ENCODE peak calls at places on chromosomes 3 and 15, in eight cellular contexts. Q is skeletal muscle cell, T is gastrocnemius medialis, R is fibroblast of lung, K is foreskin fibroblast, D is hepatocyte, C is dorsolateral prefrontal cortex, N is HL-60. S is an unnamed sample.
A peak's percentile ranks its signal among the peaks of the same experiment; 100 is the strongest.

GRCh38 chr15:95558131-95558530 is 772.4 kb upstream of the NR2F2 start:
- DNase-seq in C (no peak), D (no peak), N (no peak), R (peak; percentile 15), K (peak; percentile 10), T (no peak), Q (no peak), S (no peak)

GRCh38 chr3:125324341-125324740 is 50.8 kb downstream of the ZNF148 start:
- DNase-seq in R (no peak), K (no peak), T (no peak), N (no peak), D (no peak), C (no peak), Q (no peak), S (no peak)

GRCh38 chr3:153163349-153164008 is 1.5 kb downstream of the RAP2B start:
- DNase-seq in N (no peak), R (peak; percentile 48), C (no peak), Q (no peak), K (no peak), T (no peak), D (peak; percentile 8), S (peak; percentile 52)

GRCh38 chr15:64883097-64883581 is 28.6 kb upstream of the ANKDD1A start:
- DNase-seq in C (no peak), K (no peak), D (no peak), T (no peak), N (peak; percentile 81), R (no peak), Q (no peak), S (no peak)

GRCh38 chr15:98503970-98504369 is 144.4 kb upstream of the IGF1R start:
- DNase-seq in R (peak; percentile 99), T (peak; percentile 58), N (peak; percentile 61), C (no peak), D (peak; percentile 49), Q (no peak), K (peak; percentile 93), S (peak; percentile 22)

GRCh38 chr3:5411786-5412185 is 224.3 kb downstream of the EDEM1 start:
- DNase-seq in T (peak; percentile 15), C (no peak), R (no peak), D (no peak), K (no peak), N (no peak), Q (no peak), S (no peak)

GRCh38 chr3:14480207-14481017 is 59.7 kb downstream of the GRIP2 start:
- DNase-seq in N (no peak), K (peak; percentile 65), C (no peak), R (no peak), T (no peak), Q (peak; percentile 16), D (peak; percentile 60), S (no peak)

GRCh38 chr3:172953576-172953975 is 187.5 kb downstream of the SPATA16 start:
- DNase-seq in T (no peak), N (no peak), R (no peak), C (no peak), K (no peak), D (no peak), Q (no peak), S (no peak)

GRCh38 chr15:62428851-62429250 is 263.8 kb upstream of the C2CD4B start:
- DNase-seq in K (no peak), C (no peak), T (no peak), R (no peak), D (no peak), N (no peak), Q (no peak), S (no peak)

GRCh38 chr15:75230524-75231371 is 27.4 kb upstream of the GOLGA6C start:
- DNase-seq in N (no peak), R (no peak), K (no peak), T (no peak), D (no peak), C (no peak), Q (no peak), S (no peak)

GRCh38 chr15:96410175-96411055 is 79.9 kb downstream of the NR2F2 start:
- DNase-seq in R (peak; percentile 33), C (no peak), T (no peak), D (no peak), Q (no peak), N (no peak), K (no peak), S (no peak)

GRCh38 chr15:92429378-92430066 is 35.8 kb downstream of the ST8SIA2 start:
- DNase-seq in D (peak; percentile 24), Q (peak; percentile 36), N (no peak), R (peak; percentile 71), K (peak; percentile 11), T (no peak), C (no peak), S (peak; percentile 75)

GRCh38 chr3:110799236-110799635 is 272.4 kb upstream of the NECTIN3 start:
- DNase-seq in D (no peak), T (no peak), C (no peak), Q (no peak), N (no peak), K (peak; percentile 69), R (no peak), S (no peak)

GRCh38 chr3:101836907-101837598 is 12.3 kb upstream of the NFKBIZ start:
- DNase-seq in K (peak; percentile 78), N (no peak), R (peak; percentile 90), C (no peak), T (no peak), D (no peak), Q (peak; percentile 66), S (no peak)

GRCh38 chr3:42709621-42710020 is 7.0 kb upstream of the HHATL start:
- DNase-seq in K (no peak), Q (no peak), C (peak; percentile 12), N (no peak), R (no peak), T (peak; percentile 9), D (no peak), S (no peak)

GRCh38 chr3:96012941-96013340 is 801.5 kb upstream of the EPHA6 start:
- DNase-seq in D (no peak), T (no peak), Q (no peak), R (no peak), K (no peak), C (no peak), N (no peak), S (no peak)

GRCh38 chr3:80384811-80385210 is 617.0 kb upstream of the ROBO1 start:
- DNase-seq in T (no peak), C (no peak), Q (no peak), K (no peak), N (no peak), D (peak; percentile 5), R (no peak), S (no peak)

DNA sequence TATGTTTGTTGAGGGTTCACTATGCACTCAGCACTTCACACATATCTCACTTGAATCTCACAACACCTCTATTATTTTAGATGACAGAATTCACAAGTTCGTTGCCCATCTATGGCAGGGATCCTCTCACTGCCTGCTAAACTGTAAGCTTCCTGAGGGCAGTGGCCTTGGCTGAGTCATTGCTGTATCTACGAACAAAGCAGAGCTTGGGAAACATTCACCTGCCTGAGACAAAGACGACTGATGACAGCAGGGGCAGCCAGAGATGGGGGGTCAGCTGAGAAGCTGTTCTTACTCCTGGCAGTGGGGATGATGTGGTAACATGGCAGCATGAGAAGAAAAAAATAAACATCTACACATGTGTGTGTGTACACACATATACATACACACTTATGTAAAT is 125.5 kb upstream of the NMNAT3 start:
- DNase-seq in Q (no peak), T (no peak), N (no peak), C (no peak), R (no peak), D (no peak), K (no peak), S (no peak)
- H3K4me3 ChIP-seq in Q (no peak overlapping the region), T (no peak overlapping the region), N (no peak overlapping the region), C (no peak overlapping the region), R (no peak overlapping the region), D (no peak overlapping the region), K (no peak overlapping the region), S (no peak overlapping the region)

GRCh38 chr3:136929984-136930671 is 27.7 kb upstream of the IL20RB start:
- DNase-seq in N (no peak), K (peak; percentile 53), R (peak; percentile 79), D (peak; percentile 35), Q (peak; percentile 14), C (no peak), T (peak; percentile 39), S (no peak)
- H3K4me3 ChIP-seq in N (no peak overlapping the region), K (peak overlapping the region; percentile 45), R (no peak overlapping the region), D (no peak overlapping the region), Q (no peak overlapping the region), C (no peak overlapping the region), T (no peak overlapping the region), S (no peak overlapping the region)

GRCh38 chr15:56719021-56719612 is 14.2 kb downstream of the ZNF280D start:
- DNase-seq in D (no peak), R (no peak), K (no peak), T (no peak), Q (no peak), N (no peak), C (no peak), S (no peak)
- H3K4me3 ChIP-seq in D (no peak overlapping the region), R (no peak overlapping the region), K (no peak overlapping the region), T (no peak overlapping the region), Q (no peak overlapping the region), N (no peak overlapping the region), C (no peak overlapping the region), S (no peak overlapping the region)

DNA sequence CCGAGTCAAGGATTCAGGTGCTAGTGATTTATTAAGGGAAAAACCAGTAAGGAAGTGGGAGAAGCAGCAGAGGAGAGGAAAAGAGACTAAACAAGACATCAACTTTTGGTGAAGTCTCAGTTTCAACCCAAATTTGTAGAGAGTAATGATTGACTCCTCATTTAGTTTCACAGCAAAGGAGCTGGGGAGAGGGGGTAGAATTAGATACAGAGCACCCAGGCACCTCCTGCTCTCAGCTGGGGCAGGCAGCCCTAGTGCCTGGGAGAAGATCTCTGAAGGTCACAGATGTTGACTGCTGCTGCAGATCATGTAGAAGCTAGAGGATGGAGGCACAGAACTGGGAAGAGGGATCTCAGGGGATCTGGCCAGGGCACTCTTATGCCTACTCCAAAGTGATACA is 29.1 kb downstream of the RPL39L start:
- DNase-seq in N (no peak), Q (no peak), T (no peak), R (no peak), K (no peak), D (no peak), C (no peak), S (no peak)
- H3K4me3 ChIP-seq in N (no peak overlapping the region), Q (no peak overlapping the region), T (no peak overlapping the region), R (no peak overlapping the region), K (no peak overlapping the region), D (no peak overlapping the region), C (no peak overlapping the region), S (no peak overlapping the region)

GRCh38 chr15:85296615-85297402 is 83.6 kb upstream of the AKAP13 start:
- DNase-seq in N (peak; percentile 38), Q (peak; percentile 36), K (peak; percentile 89), D (peak; percentile 82), T (peak; percentile 55), C (no peak), R (peak; percentile 84), S (peak; percentile 73)
- H3K4me3 ChIP-seq in N (no peak overlapping the region), Q (peak overlapping the region; percentile 25), K (peak overlapping the region; percentile 47), D (no peak overlapping the region), T (peak overlapping the region; percentile 50), C (peak overlapping the region; percentile 43), R (no peak overlapping the region), S (no peak overlapping the region)

DNA sequence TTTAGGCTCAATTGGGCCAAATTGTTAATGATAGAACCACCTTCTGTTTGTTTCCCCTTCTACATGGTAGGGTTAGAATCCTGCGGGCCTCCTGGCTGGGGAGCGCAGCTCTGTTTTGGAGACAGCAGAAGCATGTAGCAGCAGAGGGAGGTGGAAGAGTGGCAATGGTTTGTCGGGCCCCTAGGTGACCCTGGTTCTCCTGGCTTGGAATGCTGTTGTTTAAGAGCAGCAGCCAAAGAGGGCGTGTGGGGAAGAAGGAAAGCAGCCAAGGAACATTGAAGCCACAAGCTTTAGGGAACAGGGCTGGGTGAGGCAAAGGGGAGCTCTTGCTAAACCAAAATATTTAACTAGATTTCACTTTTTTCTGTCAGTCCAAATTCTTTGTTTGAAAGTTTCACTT is 213.7 kb upstream of the NR2E3 start:
- DNase-seq in T (peak; percentile 60), K (peak; percentile 58), D (no peak), N (no peak), R (peak; percentile 75), C (no peak), Q (no peak), S (peak; percentile 30)
- H3K4me3 ChIP-seq in T (no peak overlapping the region), K (no peak overlapping the region), D (no peak overlapping the region), N (no peak overlapping the region), R (no peak overlapping the region), C (no peak overlapping the region), Q (no peak overlapping the region), S (no peak overlapping the region)